ENCODE peak calls at places on chromosomes 16 and 17, in six cellular contexts. R is mucosa of descending colon; E is endothelial cell of umbilical vein; S is upper lobe of left lung; W is effector memory CD4-positive, alpha-beta T cell; G is DND-41. Z is an unnamed sample. For H3K4me1, the result is how much of the 10 kb centered on the place peaks cover.

GRCh38 chr16:8848939-8849391 is 19.8 kb downstream of the CARHSP1 start:
- DNase-seq in E (no peak), S (no peak), G (no peak), R (no peak), W (no peak), Z (no peak)

GRCh38 chr16:3131755-3132377 is 3.0 kb upstream of the ZNF213 start:
- DNase-seq in R (peak), G (peak), W (no peak), E (peak), S (no peak), Z (peak)

GRCh38 chr17:73683788-73684582 is 39.7 kb upstream of the SDK2 start:
- DNase-seq in W (no peak), R (no peak), E (no peak), G (no peak), S (no peak), Z (no peak)

GRCh38 chr16:84526794-84527485 is 22.5 kb upstream of the MEAK7 start:
- DNase-seq in S (no peak), G (no peak), R (no peak), E (peak), W (no peak), Z (no peak)

GRCh38 chr17:59778996-59779395 is 71.5 kb downstream of the VMP1 start:
- DNase-seq in S (no peak), R (no peak), G (no peak), W (no peak), E (no peak), Z (no peak)

GRCh38 chr17:43722269-43722619 is 36.3 kb downstream of the SOST start:
- DNase-seq in S (no peak), R (no peak), W (no peak), G (no peak), E (no peak), Z (no peak)

GRCh38 chr16:69520800-69521602 is 44.8 kb upstream of the NFAT5 start:
- DNase-seq in E (no peak), W (no peak), R (no peak), S (no peak), G (no peak), Z (no peak)

GRCh38 chr16:27080870-27081269 is 14.1 kb downstream of the C16orf82 start:
- DNase-seq in W (no peak), S (no peak), G (no peak), R (peak), E (no peak), Z (peak)

GRCh38 chr16:75099738-75100615 is 16.6 kb downstream of the LDHD start:
- DNase-seq in W (no peak), E (peak), S (peak), R (no peak), G (peak), Z (peak)

GRCh38 chr17:37305406-37305905 is 70.3 kb upstream of the C17orf78 start:
- DNase-seq in R (no peak), W (no peak), S (no peak), G (no peak), E (no peak), Z (no peak)

GRCh38 chr16:21218135-21218534 is 6.8 kb upstream of the ZP2 start:
- DNase-seq in E (no peak), W (no peak), S (no peak), R (no peak), G (no peak), Z (no peak)

GRCh38 chr16:2857451-2858244 is at the start of gene PRSS22:
- DNase-seq in R (peak), E (no peak), S (peak), G (no peak), W (no peak), Z (no peak)

GRCh38 chr17:28567604-28568003 is 3.7 kb downstream of the PIGS start:
- DNase-seq in E (no peak), S (no peak), R (no peak), G (no peak), W (no peak), Z (no peak)

GRCh38 chr16:887846-888245 is 82.9 kb downstream of the LMF1 start:
- DNase-seq in S (no peak), R (no peak), W (no peak), G (no peak), E (no peak), Z (no peak)

GRCh38 chr17:18141210-18141803 is 32.8 kb downstream of the MYO15A start:
- DNase-seq in R (peak), S (no peak), W (no peak), E (peak), G (peak), Z (peak)

GRCh38 chr17:4083173-4083572 is 59.7 kb downstream of the ZZEF1 start:
- DNase-seq in R (no peak), S (peak), G (no peak), W (no peak), E (no peak), Z (no peak)

GRCh38 chr16:50497592-50497991 is 50.6 kb upstream of the NKD1 start:
- DNase-seq in W (no peak), G (no peak), R (no peak), E (no peak), S (no peak), Z (no peak)

GRCh38 chr16:14057878-14058382 is 13.2 kb upstream of the MRTFB start:
- DNase-seq in R (no peak), W (no peak), S (no peak), G (no peak), E (peak), Z (no peak)

GRCh38 chr17:50420419-50421112 is 5.5 kb upstream of the ACSF2 start:
- DNase-seq in E (no peak), W (no peak), S (no peak), G (no peak), R (no peak), Z (no peak)

GRCh38 chr16:4465977-4466779 is 8.2 kb downstream of the NMRAL1 start:
- DNase-seq in S (peak), R (peak), W (peak), E (no peak), G (no peak), Z (no peak)

GRCh38 chr17:47703191-47703591 is 9.2 kb downstream of the TBKBP1 start:
- DNase-seq in E (no peak), G (no peak), R (no peak), W (peak), S (no peak), Z (peak)

GRCh38 chr17:69760562-69760961 is 314.5 kb upstream of the KCNJ16 start:
- DNase-seq in R (no peak), E (no peak), S (no peak), G (no peak), W (no peak), Z (no peak)

GRCh38 chr16:31134091-31134571 is 1.4 kb downstream of the PRSS8 start:
- DNase-seq in W (no peak), R (no peak), S (no peak), G (no peak), E (no peak), Z (no peak)
- H3K4me3 ChIP-seq in W (no peak), R (peak), S (no peak), G (no peak), E (no peak), Z (no peak)

GRCh38 chr16:28527985-28528384 is 10.8 kb downstream of the NUPR1 start:
- DNase-seq in E (no peak), S (no peak), R (no peak), W (no peak), G (no peak), Z (no peak)
- H3K4me1 ChIP-seq in E (under half), S (under half), R (under half), W (under half), G (under half), Z (under half)

DNA sequence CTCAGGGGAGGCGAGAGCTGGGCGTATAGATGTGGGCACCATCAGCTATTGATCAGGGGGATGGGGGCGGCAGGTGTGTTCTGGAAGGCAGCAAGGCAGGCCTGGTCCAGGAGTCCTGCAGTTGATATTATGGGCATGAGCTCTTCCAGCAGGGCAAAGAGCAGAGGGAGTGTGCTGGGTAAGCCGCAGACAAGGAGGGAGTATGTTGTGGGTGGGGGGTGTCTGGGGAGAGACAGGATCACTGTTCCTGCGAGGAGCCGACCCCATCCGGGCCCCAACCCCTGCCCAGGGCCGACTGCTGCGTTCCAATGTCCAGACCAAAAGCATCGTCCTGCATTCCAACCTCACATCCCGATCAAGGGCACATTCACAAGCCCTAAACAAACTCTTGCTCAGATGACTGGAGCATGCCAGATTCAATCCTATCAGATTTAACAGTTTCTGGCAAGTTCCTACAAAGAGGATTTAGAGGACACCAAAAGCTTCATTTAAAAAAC is 9.2 kb downstream of the MXRA7 start:
- DNase-seq in R (no peak), G (no peak), W (no peak), E (no peak), S (no peak), Z (no peak)
- H3K4me3 ChIP-seq in R (no peak), G (no peak), W (no peak), E (no peak), S (no peak), Z (no peak)

GRCh38 chr17:65047939-65048338 is 8.6 kb downstream of the GNA13 start:
- DNase-seq in G (no peak), W (no peak), R (no peak), E (no peak), S (no peak), Z (no peak)
- H3K4me1 ChIP-seq in G (half or more), W (under half), R (under half), E (under half), S (half or more), Z (half or more)